ENCODE peak calls at places on chromosomes 7 and 10, in ten cellular contexts. W is RWPE2, N is PC-9, I is endothelial cell, E is left ventricle myocardium inferior, Q is mucosa of descending colon, L is GM13976, O is brain microvascular endothelial cell, T is neural crest cell, Z is foreskin keratinocyte. J is an unnamed sample.

GRCh38 chr10:100391163-100392002 is 44.4 kb downstream of the SCD start:
- DNase-seq in W (no peak), N (no peak), I (no peak), E (no peak), Q (no peak), L (no peak), O (no peak), T (no peak), Z (no peak), J (no peak)

GRCh38 chr10:29535012-29535777 is 99.6 kb downstream of the SVIL start:
- DNase-seq in W (no peak), N (no peak), I (peak; percentile 58), E (peak; percentile 51), Q (peak; percentile 78), L (no peak), O (peak; percentile 91), T (peak; percentile 77), Z (peak; percentile 42), J (peak; percentile 36)

GRCh38 chr7:107980171-107980570 is 22.8 kb downstream of the LAMB1 start:
- DNase-seq in W (no peak), N (no peak), I (no peak), E (no peak), Q (no peak), L (no peak), O (no peak), T (no peak), Z (no peak), J (no peak)

GRCh38 chr10:104337527-104337984 is 709 bp downstream of the ITPRIP start:
- DNase-seq in W (no peak), N (no peak), I (peak; percentile 59), E (no peak), Q (peak; percentile 65), L (peak; percentile 64), O (peak; percentile 6), T (no peak), Z (peak; percentile 39), J (peak; percentile 48)

GRCh38 chr7:73626814-73627213 is 2.5 kb upstream of the MLXIPL start:
- DNase-seq in W (no peak), N (peak; percentile 26), I (no peak), E (no peak), Q (no peak), L (no peak), O (no peak), T (no peak), Z (no peak), J (peak; percentile 50)

GRCh38 chr10:62681211-62681940 is 123.1 kb upstream of the ADO start:
- DNase-seq in W (no peak), N (no peak), I (no peak), E (no peak), Q (peak; percentile 71), L (peak; percentile 85), O (peak; percentile 6), T (no peak), Z (peak; percentile 6), J (no peak)

GRCh38 chr7:70071786-70072185 is 473.5 kb downstream of the AUTS2 start:
- DNase-seq in W (no peak), N (no peak), I (no peak), E (no peak), Q (no peak), L (no peak), O (no peak), T (no peak), Z (no peak), J (no peak)

GRCh38 chr10:70656489-70656888 is 15.8 kb upstream of the ADAMTS14 start:
- DNase-seq in W (peak; percentile 81), N (peak; percentile 78), I (no peak), E (no peak), Q (no peak), L (peak; percentile 73), O (peak; percentile 99), T (no peak), Z (peak; percentile 99), J (no peak)

GRCh38 chr7:157576415-157576814 is 239.6 kb downstream of the DNAJB6 start:
- DNase-seq in W (no peak), N (no peak), I (no peak), E (no peak), Q (peak; percentile 88), L (peak; percentile 61), O (no peak), T (no peak), Z (no peak), J (no peak)

GRCh38 chr10:89295597-89295996 is 6.2 kb upstream of the IFIT2 start:
- DNase-seq in W (no peak), N (peak; percentile 59), I (no peak), E (no peak), Q (no peak), L (peak; percentile 17), O (no peak), T (no peak), Z (peak; percentile 57), J (no peak)

GRCh38 chr10:101770331-101771215 is 5.3 kb downstream of the FGF8 start:
- DNase-seq in W (no peak), N (no peak), I (no peak), E (no peak), Q (no peak), L (no peak), O (no peak), T (no peak), Z (no peak), J (no peak)

GRCh38 chr10:60986779-60987178 is 42.8 kb upstream of the RHOBTB1 start:
- DNase-seq in W (no peak), N (no peak), I (no peak), E (no peak), Q (no peak), L (no peak), O (no peak), T (no peak), Z (no peak), J (no peak)
- TF ChIP-seq CTCF in W (no peak), N (no peak), I (no peak), E (no peak), Q (no peak), L (no peak), O (no peak), T (no peak), Z (no peak), J (no peak)

GRCh38 chr10:132712291-132712690 is 73.7 kb downstream of the NKX6-2 start:
- DNase-seq in W (peak; percentile 27), N (no peak), I (no peak), E (peak; percentile 2), Q (peak; percentile 21), L (no peak), O (no peak), T (no peak), Z (no peak), J (no peak)
- TF ChIP-seq CTCF in W (no peak), N (no peak), I (no peak), E (no peak), Q (no peak), L (no peak), O (no peak), T (no peak), Z (no peak), J (no peak)

DNA sequence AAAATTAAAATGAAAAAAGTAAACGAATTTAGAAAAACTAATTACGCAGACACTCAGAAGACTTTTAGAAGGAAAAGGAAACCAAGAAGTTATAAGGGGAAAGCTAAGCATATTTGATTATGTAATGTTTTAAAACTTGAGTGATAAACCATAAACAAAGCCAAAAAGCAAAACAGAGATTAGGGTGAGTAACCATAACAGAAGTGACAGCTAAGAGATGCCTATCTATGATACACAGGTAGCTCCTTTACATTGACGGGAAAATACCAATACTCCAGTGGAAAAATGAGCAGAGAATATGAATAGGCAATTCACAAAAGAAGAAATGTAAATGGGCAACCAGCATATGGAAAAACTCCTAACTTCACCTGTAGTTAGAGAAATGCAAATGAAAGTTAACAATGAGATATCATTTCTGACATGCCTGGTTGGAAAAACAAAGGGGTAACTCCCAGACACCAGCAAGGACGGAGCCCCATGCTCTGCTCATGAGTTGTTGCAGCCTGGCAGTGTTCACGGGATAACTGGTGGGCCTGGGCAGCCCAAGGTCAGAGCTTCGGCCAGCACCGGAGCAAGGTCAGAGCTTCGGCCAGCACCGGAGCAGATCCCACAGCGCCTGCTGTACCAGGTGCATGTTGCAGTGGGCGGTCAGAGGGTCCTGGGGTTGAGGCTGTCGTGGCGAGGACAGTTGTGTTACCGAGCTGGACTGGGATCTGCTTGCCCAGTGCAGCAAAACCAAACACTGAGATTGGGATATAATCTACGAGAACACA is 58.9 kb downstream of the ALOX5 start:
- DNase-seq in W (no peak), N (no peak), I (no peak), E (no peak), Q (peak; percentile 36), L (no peak), O (no peak), T (no peak), Z (no peak), J (no peak)
- TF ChIP-seq CTCF in W (no peak), N (no peak), I (no peak), E (no peak), Q (no peak), L (no peak), O (no peak), T (no peak), Z (no peak), J (no peak)

GRCh38 chr10:73219384-73219783 is 27.7 kb downstream of the DNAJC9 start:
- DNase-seq in W (no peak), N (no peak), I (no peak), E (no peak), Q (no peak), L (no peak), O (no peak), T (no peak), Z (no peak), J (no peak)

GRCh38 chr10:73220989-73221388 is 26.1 kb downstream of the DNAJC9 start:
- DNase-seq in W (no peak), N (no peak), I (no peak), E (no peak), Q (no peak), L (no peak), O (no peak), T (no peak), Z (no peak), J (no peak)

GRCh38 chr10:73217628-73218027 is 29.4 kb downstream of the DNAJC9 start:
- DNase-seq in W (no peak), N (no peak), I (no peak), E (no peak), Q (no peak), L (no peak), O (no peak), T (no peak), Z (no peak), J (no peak)

GRCh38 chr10:73215749-73216148 is 31.3 kb downstream of the DNAJC9 start:
- DNase-seq in W (no peak), N (no peak), I (no peak), E (no peak), Q (no peak), L (no peak), O (no peak), T (no peak), Z (no peak), J (no peak)

DNA sequence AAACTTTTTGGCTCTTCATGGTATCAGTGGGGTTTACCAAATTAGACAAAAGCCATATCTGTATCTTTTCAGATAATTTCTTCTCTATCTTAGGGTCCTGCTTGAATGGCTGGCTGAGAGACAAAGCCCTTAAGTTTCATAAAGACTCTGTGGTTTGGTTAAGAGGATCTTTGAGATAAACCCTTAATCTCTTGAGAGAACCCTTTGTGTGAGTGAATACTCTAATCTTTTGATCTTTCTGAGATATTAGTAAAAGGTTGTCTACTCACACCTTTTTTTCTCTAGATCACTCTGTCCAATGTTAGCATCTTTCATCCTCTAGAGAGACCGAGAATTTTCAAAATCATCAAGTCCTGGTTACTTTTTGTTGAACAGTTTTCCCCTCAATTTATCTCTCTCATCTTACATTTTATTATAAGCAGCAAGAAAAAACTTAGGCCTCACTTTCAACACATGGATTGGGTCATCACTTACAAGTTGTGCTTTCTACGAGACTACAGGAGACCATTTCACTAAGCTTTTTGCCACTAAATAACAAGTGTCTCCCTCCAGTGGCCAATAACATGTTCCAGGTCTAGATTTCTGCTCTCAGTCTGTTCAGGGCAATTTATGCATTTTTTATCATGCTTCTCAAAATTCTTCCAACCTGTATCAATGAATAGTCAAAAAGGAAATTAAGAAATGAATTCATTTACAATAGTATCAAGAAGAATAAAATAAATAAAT is 28.4 kb downstream of the DNAJC9 start:
- DNase-seq in W (no peak), N (no peak), I (no peak), E (no peak), Q (no peak), L (no peak), O (peak; percentile 16), T (no peak), Z (peak; percentile 9), J (no peak)
- TF ChIP-seq CTCF in W (peak; percentile 59), N (peak; percentile 66), I (peak; percentile 29), E (no peak), Q (no peak), L (peak; percentile 30), O (peak; percentile 62), T (peak; percentile 57), Z (peak; percentile 64), J (no peak)

J was measured in adrenal gland.